ENCODE peak calls at places on chromosome 16, in five cellular contexts. One of them, this sample, is unnamed.

GRCh38 chr16:62950351-62950750 is 914.1 kb upstream of the CDH8 start:
- DNase-seq in stimulated activated CD4-positive, alpha-beta T cell treated with anti-CD3 and anti-CD28 coated beads, Interleukin-12 subunit alpha, Interleukin-12 subunit beta, amount 100 ng/mL, for 48 hours: no peak
- DNase-seq in CD4-positive, alpha-beta T cell: no peak
- DNase-seq in stimulated activated CD8-positive, alpha-beta memory T cell treated with anti-CD3 and anti-CD28 coated beads, Interleukin-15, amount 100 ng/mL, for 1 hour: no peak
- DNase-seq in SIG-M5: no peak
- DNase-seq in this sample: no peak

GRCh38 chr16:4505356-4506153 is 29.4 kb downstream of the HMOX2 start:
- DNase-seq in stimulated activated CD4-positive, alpha-beta T cell treated with anti-CD3 and anti-CD28 coated beads, Interleukin-12 subunit alpha, Interleukin-12 subunit beta, amount 100 ng/mL, for 48 hours: peak; percentile 39
- DNase-seq in CD4-positive, alpha-beta T cell: peak; percentile 73
- DNase-seq in stimulated activated CD8-positive, alpha-beta memory T cell treated with anti-CD3 and anti-CD28 coated beads, Interleukin-15, amount 100 ng/mL, for 1 hour: peak; percentile 48
- DNase-seq in SIG-M5: peak; percentile 82
- DNase-seq in this sample: peak; percentile 60

GRCh38 chr16:73037845-73038570 is 9.9 kb downstream of the ZFHX3 start:
- DNase-seq in stimulated activated CD4-positive, alpha-beta T cell treated with anti-CD3 and anti-CD28 coated beads, Interleukin-12 subunit alpha, Interleukin-12 subunit beta, amount 100 ng/mL, for 48 hours: no peak
- DNase-seq in CD4-positive, alpha-beta T cell: no peak
- DNase-seq in stimulated activated CD8-positive, alpha-beta memory T cell treated with anti-CD3 and anti-CD28 coated beads, Interleukin-15, amount 100 ng/mL, for 1 hour: no peak
- DNase-seq in SIG-M5: no peak
- DNase-seq in this sample: no peak

GRCh38 chr16:67966549-67967182 is 1.8 kb downstream of the SLC12A4 start:
- DNase-seq in stimulated activated CD4-positive, alpha-beta T cell treated with anti-CD3 and anti-CD28 coated beads, Interleukin-12 subunit alpha, Interleukin-12 subunit beta, amount 100 ng/mL, for 48 hours: no peak
- DNase-seq in CD4-positive, alpha-beta T cell: no peak
- DNase-seq in stimulated activated CD8-positive, alpha-beta memory T cell treated with anti-CD3 and anti-CD28 coated beads, Interleukin-15, amount 100 ng/mL, for 1 hour: no peak
- DNase-seq in SIG-M5: no peak
- DNase-seq in this sample: no peak

GRCh38 chr16:69772560-69773254 is 10.6 kb downstream of the WWP2 start:
- DNase-seq in stimulated activated CD4-positive, alpha-beta T cell treated with anti-CD3 and anti-CD28 coated beads, Interleukin-12 subunit alpha, Interleukin-12 subunit beta, amount 100 ng/mL, for 48 hours: no peak
- DNase-seq in CD4-positive, alpha-beta T cell: no peak
- DNase-seq in stimulated activated CD8-positive, alpha-beta memory T cell treated with anti-CD3 and anti-CD28 coated beads, Interleukin-15, amount 100 ng/mL, for 1 hour: no peak
- DNase-seq in SIG-M5: no peak
- DNase-seq in this sample: no peak

GRCh38 chr16:35516551-35516950 is 2057.1 kb downstream of the TP53TG3F start:
- DNase-seq in stimulated activated CD4-positive, alpha-beta T cell treated with anti-CD3 and anti-CD28 coated beads, Interleukin-12 subunit alpha, Interleukin-12 subunit beta, amount 100 ng/mL, for 48 hours: no peak
- DNase-seq in CD4-positive, alpha-beta T cell: no peak
- DNase-seq in stimulated activated CD8-positive, alpha-beta memory T cell treated with anti-CD3 and anti-CD28 coated beads, Interleukin-15, amount 100 ng/mL, for 1 hour: no peak
- DNase-seq in SIG-M5: no peak
- DNase-seq in this sample: no peak

GRCh38 chr16:3094289-3095027 is 4.6 kb downstream of the ZSCAN10 start:
- DNase-seq in stimulated activated CD4-positive, alpha-beta T cell treated with anti-CD3 and anti-CD28 coated beads, Interleukin-12 subunit alpha, Interleukin-12 subunit beta, amount 100 ng/mL, for 48 hours: no peak
- DNase-seq in CD4-positive, alpha-beta T cell: no peak
- DNase-seq in stimulated activated CD8-positive, alpha-beta memory T cell treated with anti-CD3 and anti-CD28 coated beads, Interleukin-15, amount 100 ng/mL, for 1 hour: no peak
- DNase-seq in SIG-M5: no peak
- DNase-seq in this sample: peak; percentile 40

GRCh38 chr16:62870554-62870953 is 834.3 kb upstream of the CDH8 start:
- DNase-seq in stimulated activated CD4-positive, alpha-beta T cell treated with anti-CD3 and anti-CD28 coated beads, Interleukin-12 subunit alpha, Interleukin-12 subunit beta, amount 100 ng/mL, for 48 hours: no peak
- DNase-seq in CD4-positive, alpha-beta T cell: no peak
- DNase-seq in stimulated activated CD8-positive, alpha-beta memory T cell treated with anti-CD3 and anti-CD28 coated beads, Interleukin-15, amount 100 ng/mL, for 1 hour: no peak
- DNase-seq in SIG-M5: no peak
- DNase-seq in this sample: no peak

GRCh38 chr16:66262253-66263167 is 104.0 kb upstream of the CDH5 start:
- DNase-seq in stimulated activated CD4-positive, alpha-beta T cell treated with anti-CD3 and anti-CD28 coated beads, Interleukin-12 subunit alpha, Interleukin-12 subunit beta, amount 100 ng/mL, for 48 hours: no peak
- DNase-seq in CD4-positive, alpha-beta T cell: no peak
- DNase-seq in stimulated activated CD8-positive, alpha-beta memory T cell treated with anti-CD3 and anti-CD28 coated beads, Interleukin-15, amount 100 ng/mL, for 1 hour: no peak
- DNase-seq in SIG-M5: no peak
- DNase-seq in this sample: no peak

GRCh38 chr16:87924937-87925670 is 11.2 kb downstream of the CA5A start:
- DNase-seq in stimulated activated CD4-positive, alpha-beta T cell treated with anti-CD3 and anti-CD28 coated beads, Interleukin-12 subunit alpha, Interleukin-12 subunit beta, amount 100 ng/mL, for 48 hours: no peak
- DNase-seq in CD4-positive, alpha-beta T cell: no peak
- DNase-seq in stimulated activated CD8-positive, alpha-beta memory T cell treated with anti-CD3 and anti-CD28 coated beads, Interleukin-15, amount 100 ng/mL, for 1 hour: no peak
- DNase-seq in SIG-M5: no peak
- DNase-seq in this sample: no peak